ENCODE peak calls at places on chromosomes 3 and 15, in five cellular contexts. P, W, Y, N and D are unnamed samples.

GRCh38 chr3:179806177-179806576 is 153.3 kb downstream of the USP13 start:
- DNase-seq in P (no peak), N (no peak), Y (no peak), W (no peak), D (no peak)

GRCh38 chr15:98904466-98905048 is 103.0 kb downstream of the PGPEP1L start:
- DNase-seq in N (no peak), W (peak; percentile 63), Y (peak; percentile 22), P (no peak), D (no peak)

GRCh38 chr15:52227456-52227855 is 36.3 kb upstream of the GNB5 start:
- DNase-seq in P (peak; percentile 53), Y (peak; percentile 77), N (peak; percentile 71), W (peak; percentile 78), D (peak; percentile 93)

GRCh38 chr15:69468241-69469121 is 15.9 kb downstream of the RPLP1 start:
- DNase-seq in P (no peak), N (peak; percentile 92), Y (peak; percentile 61), W (peak; percentile 24), D (peak; percentile 88)

GRCh38 chr15:98126326-98127090 is 166.0 kb downstream of the ARRDC4 start:
- DNase-seq in Y (no peak), P (no peak), W (peak; percentile 24), N (no peak), D (no peak)

GRCh38 chr3:121152573-121152972 is 244.6 kb downstream of the STXBP5L start:
- DNase-seq in Y (no peak), N (peak; percentile 4), W (no peak), P (no peak), D (no peak)

GRCh38 chr15:90087454-90088154 is 14.7 kb downstream of the IDH2 start:
- DNase-seq in N (no peak), W (no peak), Y (peak; percentile 26), P (no peak), D (no peak)

GRCh38 chr15:67736810-67737209 is 88.5 kb upstream of the SKOR1 start:
- DNase-seq in Y (no peak), N (no peak), P (no peak), W (no peak), D (no peak)

GRCh38 chr3:164620423-164620822 is 457.9 kb downstream of the SI start:
- DNase-seq in N (no peak), P (no peak), W (no peak), Y (no peak), D (no peak)

GRCh38 chr3:123449986-123450474 is 1.1 kb upstream of the ADCY5 start:
- DNase-seq in Y (peak; percentile 17), N (no peak), P (peak; percentile 52), W (no peak), D (no peak)

GRCh38 chr3:71684752-71685151 is 40.5 kb downstream of the EIF4E3 start:
- DNase-seq in N (no peak), Y (no peak), W (peak; percentile 47), P (peak; percentile 31), D (no peak)

GRCh38 chr3:37902674-37903073 is 41.0 kb downstream of the CTDSPL start:
- DNase-seq in W (no peak), P (no peak), N (no peak), Y (no peak), D (no peak)

GRCh38 chr3:179451335-179452165 is at the start of gene GNB4:
- DNase-seq in Y (peak; percentile 62), P (peak; percentile 79), W (peak; percentile 67), N (peak; percentile 77), D (peak; percentile 63)

GRCh38 chr3:39639344-39640236 is 169.8 kb upstream of the MYRIP start:
- DNase-seq in Y (no peak), W (peak; percentile 70), N (no peak), P (no peak), D (no peak)

GRCh38 chr3:137105277-137105977 is 147.6 kb downstream of the IL20RB start:
- DNase-seq in W (peak; percentile 28), Y (no peak), P (no peak), N (peak; percentile 3), D (no peak)

GRCh38 chr15:90219421-90220141 is 14.2 kb downstream of the CIB1 start:
- DNase-seq in Y (peak; percentile 57), P (peak; percentile 47), N (peak; percentile 46), W (no peak), D (peak; percentile 70)

GRCh38 chr3:190323241-190323617 is 983 bp upstream of the CLDN1 start:
- DNase-seq in N (no peak), P (peak; percentile 27), W (peak; percentile 58), Y (no peak), D (no peak)

GRCh38 chr3:141754032-141754431 is 9.2 kb upstream of the GRK7 start:
- DNase-seq in W (no peak), Y (no peak), P (no peak), N (no peak), D (no peak)

GRCh38 chr3:122247825-122248185 is 64.3 kb downstream of the CASR start:
- DNase-seq in Y (no peak), N (peak; percentile 14), P (no peak), W (no peak), D (peak; percentile 70)

GRCh38 chr3:179418610-179419009 is 32.7 kb downstream of the GNB4 start:
- DNase-seq in N (no peak), P (no peak), Y (no peak), W (no peak), D (no peak)

GRCh38 chr3:13570391-13571194 is 21.7 kb downstream of the FBLN2 start:
- DNase-seq in Y (no peak), P (no peak), W (no peak), N (no peak), D (no peak)

GRCh38 chr3:47108546-47108945 is 55.4 kb downstream of the SETD2 start:
- DNase-seq in N (no peak), P (no peak), W (no peak), Y (no peak), D (no peak)

GRCh38 chr15:40785158-40785557 is 15.4 kb downstream of the C15orf62 start:
- DNase-seq in N (no peak), Y (no peak), P (no peak), W (no peak), D (no peak)

GRCh38 chr3:142501004-142501926 is 53.4 kb upstream of the XRN1 start:
- DNase-seq in W (no peak), P (no peak), N (no peak), Y (no peak), D (no peak)

GRCh38 chr3:23691343-23691895 is 114.3 kb upstream of the UBE2E1 start:
- DNase-seq in P (no peak), N (no peak), Y (no peak), W (no peak), D (no peak)

GRCh38 chr3:23682646-23683045 is 123.1 kb upstream of the UBE2E1 start:
- DNase-seq in W (no peak), P (no peak), N (no peak), Y (no peak), D (no peak)

GRCh38 chr3:23686535-23686934 is 119.2 kb upstream of the UBE2E1 start:
- DNase-seq in W (no peak), P (no peak), Y (no peak), N (no peak), D (no peak)

GRCh38 chr3:23685484-23686258 is 120.1 kb upstream of the UBE2E1 start:
- DNase-seq in P (peak; percentile 77), N (peak; percentile 90), W (peak; percentile 96), Y (peak; percentile 88), D (peak; percentile 75)
- TF ChIP-seq CTCF in P (no peak), N (no peak), W (no peak), Y (no peak), D (no peak)

DNA sequence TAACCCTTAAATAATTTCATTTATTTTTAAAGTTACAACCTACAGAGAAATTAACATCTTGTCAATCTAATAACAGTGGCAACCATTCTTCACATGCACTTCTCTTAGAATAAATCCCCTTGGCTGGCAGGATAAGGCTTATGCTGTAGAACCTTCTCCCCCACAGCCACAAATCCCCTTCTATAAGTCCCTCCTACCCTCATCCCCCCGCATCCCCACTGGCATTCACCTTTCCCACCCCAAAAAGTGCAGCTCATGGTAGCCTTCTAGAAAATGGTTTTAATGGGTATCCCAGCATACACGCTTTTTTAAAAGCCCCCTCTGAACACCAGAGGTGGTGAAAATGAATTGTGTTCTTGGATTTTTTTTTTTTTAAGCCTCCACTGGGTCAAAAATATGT is 49.2 kb downstream of the CAPN7 start:
- DNase-seq in P (no peak), W (no peak), Y (no peak), N (no peak), D (no peak)
- TF ChIP-seq POLR2A in P (no peak), W (no peak), Y (no peak), N (no peak), D (no peak)

GRCh38 chr15:36208868-36209582 is 370.4 kb upstream of the CDIN1 start:
- DNase-seq in Y (no peak), P (no peak), W (no peak), N (no peak), D (no peak)
- TF ChIP-seq CTCF in Y (no peak), P (no peak), W (no peak), N (no peak), D (no peak)

GRCh38 chr3:171458857-171459129 is 1.4 kb downstream of the TNIK start:
- DNase-seq in N (no peak), W (no peak), Y (no peak), P (no peak), D (no peak)

GRCh38 chr3:171459130-171459941 is 869 bp downstream of the TNIK start:
- DNase-seq in Y (peak; percentile 76), P (peak; percentile 21), W (no peak), N (peak; percentile 67), D (peak; percentile 40)

GRCh38 chr3:171461087-171461917 is 1.1 kb upstream of the TNIK start:
- DNase-seq in W (peak; percentile 31), N (no peak), P (no peak), Y (peak; percentile 60), D (no peak)

GRCh38 chr3:171459942-171460225 is 321 bp downstream of the TNIK start:
- DNase-seq in W (no peak), Y (no peak), P (no peak), N (no peak), D (no peak)

DNA sequence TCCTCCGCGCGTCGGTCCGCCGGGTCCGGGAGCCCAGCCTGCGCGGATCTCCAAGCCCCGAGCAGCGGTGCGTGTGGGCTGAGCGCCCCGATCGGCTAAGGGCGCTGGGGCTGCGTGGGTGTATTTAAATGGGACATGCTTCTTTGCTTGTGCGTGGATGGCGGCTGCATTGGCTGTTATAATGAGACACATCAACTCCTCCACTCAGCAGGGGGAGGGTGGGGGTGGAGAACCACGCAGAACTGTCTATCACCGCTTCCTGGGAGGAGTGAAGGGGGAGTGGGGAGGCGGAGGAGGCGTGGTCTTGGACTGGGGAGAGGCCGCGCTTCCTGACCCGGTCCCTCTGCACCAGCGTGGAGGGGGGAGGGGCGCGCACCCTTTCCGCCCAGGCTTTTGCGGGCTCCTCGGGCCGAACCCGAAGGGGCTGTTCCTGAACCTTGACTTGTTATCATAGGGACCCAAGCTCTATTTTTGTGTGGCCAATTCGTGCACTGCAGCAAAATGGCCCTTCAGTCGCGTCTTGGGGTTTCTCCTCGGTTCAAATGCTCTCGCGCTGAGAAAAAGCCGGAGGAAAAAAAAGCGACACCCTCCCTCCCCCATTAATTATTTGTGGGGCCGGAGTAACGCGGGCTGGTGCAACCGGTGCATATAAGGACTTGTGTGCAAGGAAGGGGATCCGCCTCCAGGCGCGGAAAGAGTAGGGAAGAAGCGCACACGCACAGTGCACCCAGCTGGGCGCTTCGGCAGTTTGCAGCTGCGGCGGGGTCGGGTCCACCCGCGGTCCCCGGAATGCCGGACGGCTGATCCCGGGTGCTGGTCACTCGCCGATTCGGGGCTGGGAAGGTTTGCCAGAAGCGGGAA is at the start of gene TNIK:
- DNase-seq in Y (peak; percentile 96), W (peak; percentile 80), N (peak; percentile 96), P (peak; percentile 86), D (peak; percentile 92)
- TF ChIP-seq POLR2A in Y (peak; percentile 71), W (no peak), N (no peak), P (peak; percentile 46), D (peak; percentile 84)